ENCODE peak calls at places on chromosomes 4 and X, in four cellular contexts. B is astrocyte of the cerebellum, M is NB4, N is GM06990. X is an unnamed sample.

GRCh38 chrX:103330601-103331397 is 760 bp downstream of the TCEAL7 start:
- DNase-seq in M (no peak), N (no peak), B (no peak), X (no peak)

GRCh38 chr4:111649308-111649707 is 495.9 kb upstream of the FAM241A start:
- DNase-seq in M (no peak), B (no peak), N (no peak), X (no peak)

GRCh38 chr4:88843067-88843723 is 145.6 kb upstream of the NAP1L5 start:
- DNase-seq in B (no peak), M (no peak), N (no peak), X (no peak)

GRCh38 chr4:188109157-188109755 is at the start of gene TRIML2:
- DNase-seq in N (no peak), M (no peak), B (no peak), X (no peak)

GRCh38 chr4:138348055-138348454 is 105.9 kb upstream of the SLC7A11 start:
- DNase-seq in M (peak; percentile 55), B (no peak), N (no peak), X (no peak)

GRCh38 chr4:109786846-109787245 is 15.0 kb downstream of the CFI start:
- DNase-seq in M (no peak), N (no peak), B (no peak), X (no peak)

GRCh38 chr4:77050962-77051361 is 24.8 kb downstream of the CCNI start:
- DNase-seq in N (no peak), B (peak; percentile 54), M (no peak), X (no peak)

GRCh38 chr4:6771229-6771671 is 11.3 kb upstream of the KIAA0232 start:
- DNase-seq in B (no peak), N (no peak), M (no peak), X (no peak)

GRCh38 chr4:156685308-156685707 is 286.3 kb downstream of the PDGFC start:
- DNase-seq in B (no peak), M (no peak), N (no peak), X (no peak)

GRCh38 chrX:153922932-153923857 is 2.9 kb downstream of the ARHGAP4 start:
- DNase-seq in B (no peak), M (no peak), N (peak; percentile 22), X (no peak)

GRCh38 chrX:19545651-19546050 is 30.3 kb upstream of the MAP3K15 start:
- DNase-seq in B (no peak), M (no peak), N (no peak), X (peak; percentile 8)

GRCh38 chrX:108399427-108400165 is 38.6 kb downstream of the COL4A6 start:
- DNase-seq in B (no peak), M (no peak), N (no peak), X (no peak)

GRCh38 chrX:153765138-153766079 is 1.4 kb downstream of the PLXNB3 start:
- DNase-seq in N (no peak), M (no peak), B (no peak), X (no peak)

GRCh38 chrX:22999696-23000223 is at the start of gene DDX53:
- DNase-seq in N (no peak), M (no peak), B (no peak), X (no peak)

GRCh38 chr4:10684631-10685030 is at the start of gene CLNK:
- DNase-seq in M (peak; percentile 22), B (no peak), N (no peak), X (no peak)

GRCh38 chrX:110284159-110284558 is 33.7 kb downstream of the AMMECR1 start:
- DNase-seq in N (no peak), B (peak; percentile 50), M (no peak), X (no peak)

GRCh38 chrX:25941087-25941486 is 197.1 kb upstream of the MAGEB18 start:
- DNase-seq in N (no peak), M (no peak), B (no peak), X (no peak)

GRCh38 chr4:121358473-121358872 is 22.3 kb downstream of the QRFPR start:
- DNase-seq in M (peak; percentile 78), B (peak; percentile 31), N (no peak), X (no peak)

GRCh38 chr4:105474110-105474518 is 252 bp upstream of the PPA2 start:
- DNase-seq in B (peak; percentile 62), N (no peak), M (no peak), X (peak; percentile 95)

GRCh38 chrX:138847930-138848329 is 136.4 kb upstream of the FGF13 start:
- DNase-seq in M (peak; percentile 3), B (peak; percentile 27), N (no peak), X (no peak)
- TF ChIP-seq CTCF in M (no peak), B (peak; percentile 39), N (no peak), X (no peak)

DNA sequence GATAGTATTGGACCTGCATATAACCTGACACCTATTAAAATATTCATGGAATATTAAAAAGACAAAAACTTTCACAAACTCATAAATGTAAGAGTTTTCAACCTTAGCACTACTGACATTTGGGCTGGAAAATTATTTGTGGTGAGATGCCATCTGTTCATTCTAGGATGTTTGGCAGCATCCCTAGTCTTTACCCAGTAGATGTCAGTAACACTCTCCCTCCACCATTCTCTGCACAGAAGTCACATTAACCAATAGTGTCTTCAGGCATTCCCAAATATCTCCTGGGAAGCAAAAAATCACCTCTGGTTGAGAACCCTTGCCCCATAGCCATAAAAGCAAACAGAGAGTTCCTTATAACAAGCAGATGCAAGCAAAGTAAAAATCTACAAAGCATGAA is 41.4 kb upstream of the NDST4 start:
- DNase-seq in B (no peak), M (no peak), N (no peak), X (no peak)
- TF ChIP-seq CTCF in B (no peak), M (no peak), N (no peak), X (peak; percentile 65)

GRCh38 chrX:21998037-21998436 is 34.1 kb upstream of the PHEX start:
- DNase-seq in B (no peak), M (no peak), N (no peak), X (no peak)
- TF ChIP-seq CTCF in B (no peak), M (no peak), N (no peak), X (no peak)

GRCh38 chrX:40169193-40170086 is 71.7 kb upstream of the BCOR start:
- DNase-seq in B (peak; percentile 45), N (peak; percentile 80), M (peak; percentile 84), X (peak; percentile 89)
- TF ChIP-seq CTCF in B (peak; percentile 54), N (peak; percentile 60), M (peak; percentile 65), X (peak; percentile 63)

DNA sequence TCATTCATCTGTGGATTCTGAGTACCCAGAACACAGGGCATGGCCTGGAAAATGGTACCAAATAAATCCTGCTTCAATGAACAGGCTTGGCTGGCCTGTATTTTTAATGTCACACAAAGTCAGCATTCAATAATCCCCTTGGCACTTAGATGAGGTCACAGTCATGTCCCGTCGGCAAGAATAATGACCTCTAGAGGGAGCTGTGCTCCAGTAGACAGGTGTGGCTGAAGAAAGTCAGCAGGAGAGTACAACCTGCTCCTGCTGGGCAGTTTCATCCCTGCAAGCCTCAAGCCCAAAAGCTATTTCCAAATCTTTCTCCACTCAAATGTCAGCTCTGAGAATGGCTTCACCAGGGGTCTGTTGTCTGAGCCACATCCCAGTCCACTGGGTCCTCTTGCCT is 404.0 kb upstream of the F9 start:
- DNase-seq in M (peak; percentile 49), B (no peak), N (no peak), X (no peak)
- TF ChIP-seq CTCF in M (peak; percentile 48), B (no peak), N (peak; percentile 56), X (no peak)

X was measured in osteocyte.